ENCODE peak calls at places on chromosomes 13 and 19, in four cellular contexts. One of them, this sample, is unnamed. For H3K79me2, the result is how much of the 10 kb centered on the place peaks cover.

GRCh38 chr19:20279516-20279915 is 112.5 kb downstream of the ZNF486 start:
- DNase-seq in H9: no peak
- DNase-seq in trophoblast cell: no peak
- DNase-seq in H1: no peak
- DNase-seq in this sample: no peak

GRCh38 chr13:26872444-26873173 is 112.0 kb upstream of the GPR12 start:
- DNase-seq in H9: peak
- DNase-seq in trophoblast cell: peak
- DNase-seq in H1: peak
- DNase-seq in this sample: peak

GRCh38 chr19:43425567-43426392 is 11.1 kb downstream of the TEX101 start:
- DNase-seq in H9: no peak
- DNase-seq in trophoblast cell: no peak
- DNase-seq in H1: no peak
- DNase-seq in this sample: peak

GRCh38 chr19:19510432-19510831 is 4.9 kb downstream of the TSSK6 start:
- DNase-seq in H9: peak
- DNase-seq in trophoblast cell: peak
- DNase-seq in H1: no peak
- DNase-seq in this sample: peak

GRCh38 chr13:39913339-39913738 is 257.9 kb downstream of the COG6 start:
- DNase-seq in H9: no peak
- DNase-seq in trophoblast cell: no peak
- DNase-seq in H1: no peak
- DNase-seq in this sample: no peak

GRCh38 chr13:113934576-113934975 is 39.3 kb downstream of the C13orf46 start:
- DNase-seq in H9: no peak
- DNase-seq in trophoblast cell: no peak
- DNase-seq in H1: no peak
- DNase-seq in this sample: no peak

GRCh38 chr19:13997637-13997962 is 8.5 kb downstream of the RFX1 start:
- DNase-seq in H9: no peak
- DNase-seq in trophoblast cell: no peak
- DNase-seq in H1: no peak
- DNase-seq in this sample: peak

GRCh38 chr19:54517483-54517882 is 14.9 kb downstream of the LAIR2 start:
- DNase-seq in H9: peak
- DNase-seq in trophoblast cell: peak
- DNase-seq in H1: peak
- DNase-seq in this sample: peak

GRCh38 chr19:13162749-13163608 is 12.8 kb downstream of the IER2 start:
- DNase-seq in H9: peak
- DNase-seq in trophoblast cell: peak
- DNase-seq in H1: peak
- DNase-seq in this sample: peak

GRCh38 chr13:24875566-24875965 is 111.6 kb downstream of the RNF17 start:
- DNase-seq in H9: no peak
- DNase-seq in trophoblast cell: no peak
- DNase-seq in H1: no peak
- DNase-seq in this sample: no peak

GRCh38 chr19:2044709-2045500 is 6.1 kb downstream of the MKNK2 start:
- DNase-seq in H9: peak
- DNase-seq in trophoblast cell: no peak
- DNase-seq in H1: no peak
- DNase-seq in this sample: no peak

GRCh38 chr13:94128430-94128829 is 351.1 kb downstream of the DCT start:
- DNase-seq in H9: no peak
- DNase-seq in trophoblast cell: no peak
- DNase-seq in H1: no peak
- DNase-seq in this sample: peak

GRCh38 chr19:19514215-19514633 is 1.1 kb downstream of the TSSK6 start:
- DNase-seq in H9: no peak
- DNase-seq in trophoblast cell: peak
- DNase-seq in H1: no peak
- DNase-seq in this sample: no peak

GRCh38 chr13:38769526-38769925 is 82.6 kb downstream of the FREM2 start:
- DNase-seq in H9: no peak
- DNase-seq in trophoblast cell: no peak
- DNase-seq in H1: no peak
- DNase-seq in this sample: no peak

GRCh38 chr13:71621152-71622124 is 245.6 kb downstream of the DACH1 start:
- DNase-seq in H9: no peak
- DNase-seq in trophoblast cell: no peak
- DNase-seq in H1: no peak
- DNase-seq in this sample: peak

GRCh38 chr13:31167490-31167889 is 5.8 kb upstream of the HSPH1 start:
- DNase-seq in H9: no peak
- DNase-seq in trophoblast cell: no peak
- DNase-seq in H1: no peak
- DNase-seq in this sample: no peak

GRCh38 chr13:98405107-98405571 is 171.8 kb downstream of the STK24 start:
- DNase-seq in H9: peak
- DNase-seq in trophoblast cell: no peak
- DNase-seq in H1: no peak
- DNase-seq in this sample: peak

GRCh38 chr13:107266657-107267056 is 698.7 kb upstream of the ARGLU1 start:
- DNase-seq in H9: no peak
- DNase-seq in trophoblast cell: no peak
- DNase-seq in H1: no peak
- DNase-seq in this sample: no peak

GRCh38 chr13:77460195-77460594 is 75.3 kb upstream of the SCEL start:
- DNase-seq in H9: no peak
- DNase-seq in trophoblast cell: no peak
- DNase-seq in H1: no peak
- DNase-seq in this sample: no peak

GRCh38 chr13:25330541-25330940 is 29.1 kb downstream of the NUP58 start:
- DNase-seq in H9: no peak
- DNase-seq in trophoblast cell: no peak
- DNase-seq in H1: no peak
- DNase-seq in this sample: no peak

GRCh38 chr19:18802354-18802753 is 11.2 kb upstream of the COMP start:
- DNase-seq in H9: peak
- DNase-seq in trophoblast cell: no peak
- DNase-seq in H1: peak
- DNase-seq in this sample: peak

GRCh38 chr19:38210458-38210987 is 13.5 kb downstream of the DPF1 start:
- DNase-seq in H9: peak
- DNase-seq in trophoblast cell: no peak
- DNase-seq in H1: peak
- DNase-seq in this sample: peak

GRCh38 chr19:53880716-53881481 is 1.1 kb upstream of the PRKCG start:
- DNase-seq in H9: peak
- DNase-seq in trophoblast cell: no peak
- DNase-seq in H1: no peak
- DNase-seq in this sample: no peak

GRCh38 chr13:109130093-109130835 is 500.9 kb downstream of the MYO16 start:
- DNase-seq in H9: no peak
- DNase-seq in trophoblast cell: no peak
- DNase-seq in H1: no peak
- DNase-seq in this sample: peak

GRCh38 chr19:21588202-21588601 is 82.8 kb downstream of the ZNF429 start:
- DNase-seq in H9: no peak
- DNase-seq in trophoblast cell: no peak
- DNase-seq in H1: no peak
- DNase-seq in this sample: no peak

GRCh38 chr13:83325454-83325853 is 556.8 kb downstream of the SLITRK1 start:
- DNase-seq in H9: no peak
- DNase-seq in trophoblast cell: no peak
- DNase-seq in H1: no peak
- DNase-seq in this sample: peak

GRCh38 chr13:32962342-32962741 is 53.9 kb upstream of the KL start:
- DNase-seq in H9: no peak
- DNase-seq in trophoblast cell: no peak
- DNase-seq in H1: no peak
- DNase-seq in this sample: no peak

GRCh38 chr13:26420282-26420960 is 137.1 kb upstream of the WASF3 start:
- DNase-seq in H9: no peak
- DNase-seq in trophoblast cell: no peak
- DNase-seq in H1: no peak
- DNase-seq in this sample: no peak

GRCh38 chr19:2695288-2695866 is 7.1 kb downstream of the GNG7 start:
- DNase-seq in H9: no peak
- DNase-seq in trophoblast cell: no peak
- DNase-seq in H1: no peak
- DNase-seq in this sample: no peak

GRCh38 chr13:26558074-26558805 is 757 bp downstream of the WASF3 start:
- DNase-seq in H9: no peak
- DNase-seq in trophoblast cell: no peak
- DNase-seq in H1: peak
- DNase-seq in this sample: peak

GRCh38 chr19:50922316-50922853 is 11.2 kb upstream of the KLK4 start:
- DNase-seq in H9: peak
- DNase-seq in trophoblast cell: peak
- DNase-seq in H1: peak
- DNase-seq in this sample: peak

GRCh38 chr19:5106971-5107370 is 138.1 kb downstream of the KDM4B start:
- DNase-seq in H9: no peak
- DNase-seq in trophoblast cell: no peak
- DNase-seq in H1: no peak
- DNase-seq in this sample: no peak
- H2AK5ac ChIP-seq in H9: no peak
- H2AK5ac ChIP-seq in trophoblast cell: no peak
- H2AK5ac ChIP-seq in H1: no peak
- H2AK5ac ChIP-seq in this sample: no peak

GRCh38 chr13:21583496-21583895 is 20.5 kb downstream of the MICU2 start:
- DNase-seq in H9: peak
- DNase-seq in trophoblast cell: peak
- DNase-seq in H1: no peak
- DNase-seq in this sample: peak
- H3K79me2 ChIP-seq in H9: under half
- H3K79me2 ChIP-seq in trophoblast cell: under half
- H3K79me2 ChIP-seq in H1: half or more
- H3K79me2 ChIP-seq in this sample: under half

DNA sequence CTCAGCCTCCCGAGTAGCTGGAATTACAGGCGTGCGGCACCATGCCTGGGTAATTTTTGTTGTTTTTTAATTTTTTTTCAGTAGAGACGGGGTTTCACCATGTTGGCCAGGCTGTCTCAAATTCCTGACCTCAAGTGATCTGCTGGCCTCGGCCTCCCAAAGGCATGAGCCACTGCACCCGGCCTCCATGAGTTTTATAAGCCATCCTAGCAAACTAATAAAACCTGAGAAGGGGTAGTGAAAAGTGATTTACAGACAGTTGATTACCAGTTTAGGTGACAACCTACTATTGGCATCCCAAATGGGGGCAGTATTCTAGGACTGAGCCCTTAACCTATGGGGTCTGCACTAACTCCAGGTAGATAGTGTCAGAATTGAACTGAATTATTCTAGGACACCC is 6.4 kb upstream of the LATS2 start:
- DNase-seq in H9: no peak
- DNase-seq in trophoblast cell: no peak
- DNase-seq in H1: no peak
- DNase-seq in this sample: no peak
- H2BK120ac ChIP-seq in H9: no peak
- H2BK120ac ChIP-seq in trophoblast cell: no peak
- H2BK120ac ChIP-seq in H1: no peak
- H2BK120ac ChIP-seq in this sample: no peak

GRCh38 chr13:28318418-28318995 is 176.4 kb downstream of the FLT1 start:
- DNase-seq in H9: no peak
- DNase-seq in trophoblast cell: no peak
- DNase-seq in H1: no peak
- DNase-seq in this sample: no peak
- H2AK5ac ChIP-seq in H9: no peak
- H2AK5ac ChIP-seq in trophoblast cell: no peak
- H2AK5ac ChIP-seq in H1: no peak
- H2AK5ac ChIP-seq in this sample: no peak